ENCODE peak calls at places on chromosomes 12 and 14, in five cellular contexts. X, M, Y, F and Z are unnamed samples.

GRCh38 chr14:65222434-65222833 is 120.1 kb upstream of the MAX start:
- DNase-seq in X (peak), M (peak), Y (peak), F (peak), Z (peak)

GRCh38 chr14:37819155-37820015 is 224.0 kb downstream of the TTC6 start:
- DNase-seq in X (no peak), M (peak), Y (peak), F (no peak), Z (no peak)

GRCh38 chr14:21384494-21384851 is 654 bp upstream of the SUPT16H start:
- DNase-seq in X (no peak), M (no peak), Y (no peak), F (no peak), Z (no peak)

GRCh38 chr14:64806202-64806861 is 73.4 kb downstream of the SPTB start:
- DNase-seq in X (no peak), M (peak), Y (peak), F (no peak), Z (no peak)

GRCh38 chr12:5511256-5511643 is 79.3 kb downstream of the NTF3 start:
- DNase-seq in X (no peak), M (no peak), Y (no peak), F (no peak), Z (no peak)

GRCh38 chr12:93098077-93098476 is 169.0 kb upstream of the EEA1 start:
- DNase-seq in X (peak), M (peak), Y (peak), F (no peak), Z (no peak)

GRCh38 chr12:105291531-105291930 is 39.0 kb upstream of the C12orf75 start:
- DNase-seq in X (no peak), M (no peak), Y (no peak), F (no peak), Z (no peak)

GRCh38 chr14:99360774-99361595 is 89.0 kb upstream of the BCL11B start:
- DNase-seq in X (no peak), M (peak), Y (no peak), F (no peak), Z (no peak)

GRCh38 chr12:64558754-64559153 is 51.5 kb upstream of the RASSF3 start:
- DNase-seq in X (no peak), M (no peak), Y (no peak), F (no peak), Z (no peak)

GRCh38 chr12:54701940-54702592 is 53.9 kb upstream of the DCD start:
- DNase-seq in X (peak), M (peak), Y (peak), F (no peak), Z (no peak)

GRCh38 chr14:53741379-53742225 is 215.0 kb downstream of the BMP4 start:
- DNase-seq in X (no peak), M (no peak), Y (peak), F (no peak), Z (no peak)

GRCh38 chr12:30622509-30622908 is 73.2 kb downstream of the IPO8 start:
- DNase-seq in X (no peak), M (peak), Y (peak), F (no peak), Z (no peak)

GRCh38 chr12:130916251-130916911 is 37.3 kb upstream of the ADGRD1 start:
- DNase-seq in X (peak), M (peak), Y (peak), F (peak), Z (peak)

GRCh38 chr12:98955284-98955683 is 310.2 kb downstream of the APAF1 start:
- DNase-seq in X (no peak), M (peak), Y (no peak), F (no peak), Z (no peak)

GRCh38 chr12:793037-793436 is 40.7 kb downstream of the WNK1 start:
- DNase-seq in X (no peak), M (no peak), Y (no peak), F (no peak), Z (no peak)

GRCh38 chr14:54652188-54652889 is 85.4 kb downstream of the SAMD4A start:
- DNase-seq in X (no peak), M (peak), Y (peak), F (no peak), Z (no peak)

GRCh38 chr12:49891012-49891411 is 12.7 kb downstream of the FAIM2 start:
- DNase-seq in X (no peak), M (no peak), Y (no peak), F (no peak), Z (no peak)

GRCh38 chr14:59691266-59691665 is 114.7 kb upstream of the CCDC175 start:
- DNase-seq in X (no peak), M (no peak), Y (no peak), F (no peak), Z (no peak)

GRCh38 chr12:109771746-109772621 is 58.4 kb downstream of the FAM222A start:
- DNase-seq in X (no peak), M (no peak), Y (no peak), F (no peak), Z (no peak)

GRCh38 chr12:19910681-19911080 is 457.7 kb upstream of the PDE3A start:
- DNase-seq in X (no peak), M (no peak), Y (no peak), F (no peak), Z (no peak)

GRCh38 chr12:58564721-58565120 is 355.6 kb downstream of the LRIG3 start:
- DNase-seq in X (no peak), M (no peak), Y (peak), F (no peak), Z (no peak)

GRCh38 chr12:13205809-13206559 is 9.5 kb downstream of the EMP1 start:
- DNase-seq in X (no peak), M (peak), Y (peak), F (no peak), Z (no peak)

GRCh38 chr12:94710933-94711332 is 60.6 kb upstream of the TMCC3 start:
- DNase-seq in X (peak), M (peak), Y (peak), F (no peak), Z (no peak)

GRCh38 chr14:22178330-22178981 is 410.6 kb downstream of the DAD1 start:
- DNase-seq in X (no peak), M (peak), Y (peak), F (no peak), Z (no peak)

GRCh38 chr12:85036736-85037135 is 585 bp downstream of the LRRIQ1 start:
- DNase-seq in X (no peak), M (no peak), Y (no peak), F (no peak), Z (no peak)

GRCh38 chr14:56159066-56159465 is 40.9 kb downstream of the PELI2 start:
- DNase-seq in X (no peak), M (no peak), Y (no peak), F (no peak), Z (no peak)

GRCh38 chr12:113863455-113863845 is 102.7 kb downstream of the RBM19 start:
- DNase-seq in X (no peak), M (no peak), Y (no peak), F (peak), Z (no peak)

GRCh38 chr14:104559043-104559768 is 20.4 kb upstream of the C14orf180 start:
- DNase-seq in X (no peak), M (no peak), Y (no peak), F (no peak), Z (no peak)

GRCh38 chr12:53696285-53696654 is 20.4 kb upstream of the ATP5MC2 start:
- DNase-seq in X (peak), M (peak), Y (peak), F (peak), Z (peak)

GRCh38 chr14:98408713-98409112 is 863.3 kb downstream of the BCL11B start:
- DNase-seq in X (no peak), M (peak), Y (no peak), F (no peak), Z (no peak)

GRCh38 chr14:65840786-65841185 is 428.3 kb downstream of the FUT8 start:
- DNase-seq in X (no peak), M (no peak), Y (peak), F (no peak), Z (no peak)

GRCh38 chr12:2160043-2160442 is 107.3 kb downstream of the CACNA1C start:
- DNase-seq in X (no peak), M (peak), Y (no peak), F (no peak), Z (no peak)

GRCh38 chr12:3177778-3178435 is 100.7 kb downstream of the TSPAN9 start:
- DNase-seq in X (no peak), M (no peak), Y (no peak), F (no peak), Z (no peak)